ENCODE peak calls at places on chromosomes 5 and 9, in seven cellular contexts. V, Y, Z, J, U, K and L are unnamed samples.

GRCh38 chr9:135536166-135536565 is 9.8 kb upstream of the OBP2A start:
- DNase-seq in K (no peak), Y (no peak), Z (no peak), J (no peak), V (no peak), U (no peak), L (no peak)

GRCh38 chr9:113568481-113569321 is 105.2 kb downstream of the RGS3 start:
- DNase-seq in J (no peak), K (no peak), U (no peak), V (peak), Y (no peak), Z (no peak), L (no peak)

GRCh38 chr5:169300468-169301385 is at the start of gene SLIT3:
- DNase-seq in V (peak), Z (no peak), K (peak), Y (no peak), U (peak), J (no peak), L (peak)

GRCh38 chr5:139474815-139475791 is 4.3 kb downstream of the SMIM33 start:
- DNase-seq in U (peak), V (no peak), Z (no peak), Y (no peak), J (no peak), K (peak), L (peak)

GRCh38 chr9:91586282-91586681 is 162.7 kb upstream of the NFIL3 start:
- DNase-seq in U (no peak), V (no peak), J (no peak), Z (no peak), K (no peak), Y (no peak), L (no peak)

GRCh38 chr5:153153086-153153485 is 337.4 kb upstream of the GRIA1 start:
- DNase-seq in U (no peak), Z (no peak), Y (no peak), V (no peak), J (no peak), K (no peak), L (no peak)

GRCh38 chr5:173762930-173763329 is 125.2 kb upstream of the CPEB4 start:
- DNase-seq in V (no peak), U (no peak), K (no peak), J (no peak), Z (no peak), Y (no peak), L (no peak)

GRCh38 chr5:121526908-121527307 is 324.8 kb upstream of the FTMT start:
- DNase-seq in Y (no peak), U (no peak), K (no peak), J (no peak), V (no peak), Z (no peak), L (no peak)

GRCh38 chr5:79416499-79416898 is 97.4 kb downstream of the HOMER1 start:
- DNase-seq in U (no peak), J (peak), Z (no peak), K (peak), V (no peak), Y (no peak), L (no peak)

DNA sequence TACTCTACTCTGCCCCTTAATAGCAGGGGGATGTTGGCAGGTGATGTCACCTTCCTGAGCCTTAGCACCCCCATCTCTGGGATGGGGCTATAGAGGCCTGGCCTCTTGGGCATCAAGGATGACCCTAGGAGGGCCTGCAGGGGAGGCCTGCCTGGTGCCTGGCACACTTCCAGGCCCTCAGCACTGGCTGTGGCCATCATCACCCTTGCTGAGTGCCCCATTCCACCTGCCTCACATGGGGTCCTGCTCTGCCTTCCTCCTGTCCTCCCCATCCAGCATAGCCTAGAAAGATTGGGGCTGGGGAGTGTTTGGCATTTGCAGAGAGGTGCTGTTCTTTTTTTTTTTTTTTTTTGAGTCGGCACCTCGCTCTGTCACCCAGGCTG is 17.7 kb upstream of the PHYHD1 start:
- DNase-seq in Y (no peak), K (no peak), J (no peak), U (no peak), V (no peak), Z (no peak), L (no peak)
- TF ChIP-seq POLR2A in Y (no peak), K (no peak), J (no peak), U (no peak), V (no peak), Z (no peak), L (no peak)

GRCh38 chr9:108397286-108397685 is 458.5 kb downstream of the ACTL7B start:
- DNase-seq in J (no peak), V (no peak), U (no peak), K (no peak), Y (no peak), Z (no peak), L (no peak)

GRCh38 chr9:108396618-108397017 is 459.2 kb downstream of the ACTL7B start:
- DNase-seq in U (no peak), K (no peak), J (no peak), Z (no peak), Y (no peak), V (no peak), L (no peak)

GRCh38 chr9:108396193-108396592 is 459.6 kb downstream of the ACTL7B start:
- DNase-seq in J (no peak), K (peak), U (no peak), Y (no peak), Z (no peak), V (no peak), L (no peak)

GRCh38 chr9:108394726-108395125 is 461.1 kb downstream of the ACTL7B start:
- DNase-seq in Y (no peak), U (no peak), Z (no peak), J (no peak), K (no peak), V (no peak), L (no peak)

DNA sequence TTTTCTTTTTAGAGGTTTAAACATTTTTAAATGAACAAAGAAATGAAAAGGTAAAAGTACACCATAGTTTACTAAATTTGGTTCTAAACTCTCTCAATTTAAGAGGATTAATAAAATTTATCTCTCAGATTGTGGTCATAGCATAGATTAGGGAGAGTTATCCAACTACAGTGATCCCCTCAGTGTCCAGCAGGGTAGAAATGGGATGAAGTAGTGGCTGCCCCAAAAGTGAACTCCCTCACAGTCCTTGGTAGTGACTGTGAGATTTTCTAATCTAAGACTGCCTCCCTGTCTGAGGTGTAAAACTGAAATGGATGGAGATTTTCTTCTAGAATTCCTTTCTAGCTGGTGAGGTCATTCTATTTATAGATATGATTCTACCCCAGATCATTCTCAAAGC is 455.5 kb downstream of the ACTL7B start:
- DNase-seq in U (no peak), Z (no peak), J (no peak), Y (no peak), V (no peak), K (no peak), L (no peak)
- TF ChIP-seq CTCF in U (no peak), Z (no peak), J (no peak), Y (no peak), V (no peak), K (no peak), L (no peak)

DNA sequence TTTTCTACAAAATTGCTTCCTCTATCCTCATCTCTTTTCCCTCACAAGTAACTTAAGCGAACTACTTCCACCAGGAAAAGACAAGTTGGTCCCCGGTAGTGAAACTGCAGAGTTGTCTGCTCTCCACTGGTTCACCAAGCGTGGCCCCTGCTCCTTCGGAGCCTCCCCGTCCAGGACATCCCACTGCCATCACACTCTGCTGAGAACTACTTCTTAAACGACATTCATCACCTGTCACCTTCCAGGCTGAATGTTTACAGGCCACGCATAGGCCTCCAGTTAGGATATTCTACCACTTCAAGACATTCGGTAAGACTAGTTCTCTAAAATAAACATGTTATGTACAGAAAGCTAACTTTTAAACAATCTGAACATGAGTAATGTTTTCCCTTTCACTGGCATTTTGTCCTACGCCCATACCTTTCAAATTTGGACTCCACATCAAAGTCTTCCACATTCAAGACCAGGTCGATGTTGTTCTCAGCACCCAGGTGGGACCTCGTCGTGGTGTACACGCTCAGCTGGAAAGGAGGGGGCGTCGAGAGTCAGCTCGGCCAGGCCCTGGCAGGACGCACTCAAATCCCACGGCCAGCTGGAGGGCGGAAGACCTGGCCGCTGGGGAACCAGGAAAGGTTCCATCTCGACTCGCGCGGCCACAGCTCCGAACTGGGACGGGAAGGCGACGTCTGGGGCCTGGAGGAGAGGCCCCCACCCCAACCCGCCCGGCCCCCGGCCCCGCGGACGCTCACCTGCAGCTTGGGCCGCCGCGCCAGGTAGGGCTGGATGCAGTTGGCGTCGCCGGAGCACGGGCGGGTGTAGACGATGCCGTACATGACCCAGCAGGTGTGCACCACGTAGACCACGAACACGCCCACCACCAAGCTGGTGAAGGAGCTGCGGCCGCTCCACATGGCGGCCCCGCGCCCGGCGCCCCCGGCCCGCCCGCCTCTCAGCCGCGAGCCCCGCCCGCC is 683 bp downstream of the CLPTM1L start:
- DNase-seq in J (no peak), V (no peak), Y (no peak), Z (no peak), U (no peak), K (no peak), L (peak)
- TF ChIP-seq POLR2A in J (no peak), V (no peak), Y (no peak), Z (no peak), U (no peak), K (no peak), L (no peak)

GRCh38 chr5:76403713-76403962 is 553 bp downstream of the IQGAP2 start:
- DNase-seq in J (no peak), Z (no peak), Y (no peak), U (no peak), K (no peak), V (peak), L (no peak)
- TF ChIP-seq CTCF in J (peak), Z (no peak), Y (no peak), U (no peak), K (peak), V (no peak), L (no peak)

GRCh38 chr5:109411175-109411514 is 1.4 kb upstream of the PJA2 start:
- DNase-seq in Z (no peak), V (no peak), J (no peak), K (no peak), Y (no peak), U (no peak), L (no peak)

GRCh38 chr5:109410389-109411174 is 808 bp upstream of the PJA2 start:
- DNase-seq in V (peak), K (peak), Y (no peak), U (peak), J (no peak), Z (peak), L (peak)

GRCh38 chr5:109407913-109408312 is 1.9 kb downstream of the PJA2 start:
- DNase-seq in K (no peak), Y (no peak), J (no peak), U (no peak), V (no peak), Z (no peak), L (no peak)

GRCh38 chr5:109409844-109410388 is at the start of gene PJA2:
- DNase-seq in K (peak), J (peak), U (peak), V (peak), Z (peak), Y (peak), L (peak)

DNA sequence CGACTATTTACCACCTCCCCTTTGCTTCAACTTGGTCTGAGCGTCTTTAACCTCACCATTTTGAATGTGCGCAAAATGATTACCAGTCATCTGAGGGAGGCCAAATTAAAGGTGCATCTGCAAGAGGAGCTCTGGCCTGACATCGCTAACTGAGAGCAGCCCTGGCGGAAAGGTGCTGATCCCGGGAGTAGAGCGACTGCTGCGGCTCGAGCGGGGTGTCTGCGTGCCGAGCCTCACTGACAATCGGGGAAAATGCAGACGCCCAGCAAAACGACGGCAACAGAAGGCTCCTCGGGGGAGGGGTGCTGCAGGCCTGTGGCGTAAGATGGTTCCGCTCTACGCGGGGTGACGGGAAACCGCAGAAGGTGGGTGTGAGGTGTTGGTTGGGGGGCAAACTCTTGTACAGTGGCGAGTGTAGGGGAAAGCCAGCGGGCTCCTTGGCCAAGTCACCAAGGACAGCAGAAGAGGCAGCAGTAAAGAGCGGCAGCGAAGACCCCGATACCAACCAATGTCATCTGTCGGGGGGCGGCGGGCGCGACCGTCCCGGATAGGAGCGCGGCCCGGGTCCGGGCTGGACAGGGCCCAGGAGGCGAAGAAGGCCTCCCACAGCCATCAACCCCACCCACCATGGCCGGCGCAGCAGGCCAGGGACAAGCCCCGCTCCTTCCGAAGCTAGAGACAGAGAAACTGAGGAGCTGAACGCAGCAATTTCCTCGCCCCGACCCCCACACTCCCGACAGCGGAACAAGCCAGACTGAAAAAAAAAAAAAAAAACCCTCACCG is 522 bp downstream of the PJA2 start:
- DNase-seq in U (peak), Y (no peak), V (peak), Z (peak), K (peak), J (peak), L (peak)
- TF ChIP-seq POLR2A in U (peak), Y (no peak), V (no peak), Z (no peak), K (no peak), J (peak), L (no peak)

GRCh38 chr9:72843525-72844439 is 109.1 kb downstream of the ALDH1A1 start:
- DNase-seq in Z (no peak), J (no peak), V (no peak), U (no peak), Y (no peak), K (no peak), L (peak)
- TF ChIP-seq CTCF in Z (peak), J (no peak), V (no peak), U (no peak), Y (no peak), K (no peak), L (no peak)

GRCh38 chr9:133573791-133574515 is 35.2 kb downstream of the FAM163B start:
- DNase-seq in Y (no peak), V (no peak), K (no peak), J (no peak), U (no peak), Z (no peak), L (no peak)
- TF ChIP-seq POLR2A in Y (no peak), V (no peak), K (no peak), J (no peak), U (no peak), Z (no peak), L (no peak)

GRCh38 chr9:127786773-127787123 is 914 bp downstream of the CDK9 start:
- DNase-seq in J (no peak), Z (no peak), K (no peak), Y (no peak), V (no peak), U (no peak), L (no peak)
- TF ChIP-seq CTCF in J (peak), Z (no peak), K (peak), Y (no peak), V (no peak), U (peak), L (no peak)